ENCODE peak calls at places on chromosome 7, in ten cellular contexts. X is ELF-1; Y is SK-N-DZ; T is colonic mucosa; C is CD4-positive, CD25-positive, alpha-beta regulatory T cell; K is NCI-H460; G is right lobe of liver; O is stomach; I is esophagus squamous epithelium; J is HEK293T. V is an unnamed sample.

GRCh38 chr7:79453266-79453557 is 255 bp downstream of the MAGI2 start:
- DNase-seq in T (peak), C (no peak), O (no peak), G (no peak), I (no peak), J (peak), X (no peak), K (no peak), Y (no peak), V (no peak)

GRCh38 chr7:26535483-26536069 is 243.9 kb downstream of the SNX10 start:
- DNase-seq in O (no peak), J (no peak), C (no peak), Y (peak), I (no peak), T (no peak), G (no peak), K (no peak), X (no peak), V (no peak)

GRCh38 chr7:118496138-118496644 is 271.7 kb downstream of the ANKRD7 start:
- DNase-seq in T (no peak), Y (no peak), C (no peak), J (no peak), I (no peak), O (no peak), G (no peak), K (no peak), X (no peak), V (no peak)

GRCh38 chr7:14835399-14835798 is 67.2 kb downstream of the DGKB start:
- DNase-seq in K (no peak), O (no peak), X (no peak), G (no peak), I (no peak), C (no peak), T (no peak), Y (no peak), J (no peak), V (no peak)

GRCh38 chr7:106858618-106859532 is 6.2 kb upstream of the PIK3CG start:
- DNase-seq in X (no peak), C (no peak), G (peak), K (no peak), I (no peak), J (no peak), T (peak), O (peak), Y (peak), V (no peak)

GRCh38 chr7:151806204-151806603 is 70.7 kb downstream of the PRKAG2 start:
- DNase-seq in I (no peak), Y (no peak), O (peak), J (no peak), C (no peak), T (no peak), K (no peak), G (no peak), X (no peak), V (no peak)

GRCh38 chr7:18450021-18450420 is 45.5 kb upstream of the HDAC9 start:
- DNase-seq in I (no peak), O (no peak), T (no peak), J (no peak), X (no peak), C (no peak), G (no peak), K (no peak), Y (no peak), V (no peak)

GRCh38 chr7:27897001-27897400 is 157.0 kb downstream of the TAX1BP1 start:
- DNase-seq in C (no peak), I (no peak), O (no peak), J (no peak), Y (no peak), X (no peak), T (peak), K (no peak), G (no peak), V (no peak)

GRCh38 chr7:137080516-137081203 is 212.2 kb downstream of the CHRM2 start:
- DNase-seq in Y (peak), X (no peak), I (no peak), J (no peak), K (no peak), C (no peak), G (no peak), O (no peak), T (no peak), V (no peak)

GRCh38 chr7:11830004-11830403 is 2.0 kb downstream of the THSD7A start:
- DNase-seq in X (no peak), I (no peak), G (no peak), K (no peak), O (no peak), J (no peak), T (no peak), C (no peak), Y (no peak), V (no peak)

GRCh38 chr7:120998525-120998924 is 10.0 kb downstream of the CPED1 start:
- DNase-seq in I (no peak), Y (no peak), K (no peak), J (no peak), O (no peak), C (no peak), T (no peak), G (no peak), X (no peak), V (no peak)

GRCh38 chr7:31335889-31336201 is 4.7 kb downstream of the NEUROD6 start:
- DNase-seq in G (no peak), K (no peak), C (no peak), T (no peak), J (no peak), X (no peak), O (no peak), I (no peak), Y (no peak), V (no peak)

GRCh38 chr7:13016633-13017324 is 329.3 kb downstream of the ARL4A start:
- DNase-seq in K (no peak), X (no peak), C (no peak), T (no peak), Y (no peak), I (no peak), J (no peak), G (no peak), O (no peak), V (no peak)

GRCh38 chr7:121459148-121459547 is 63.0 kb upstream of the FAM3C start:
- DNase-seq in X (no peak), I (no peak), C (no peak), T (no peak), K (no peak), O (no peak), G (no peak), J (no peak), Y (no peak), V (no peak)

GRCh38 chr7:126436213-126436868 is 816.4 kb downstream of the GRM8 start:
- DNase-seq in C (no peak), T (no peak), J (no peak), G (no peak), O (no peak), X (no peak), I (no peak), Y (no peak), K (no peak), V (no peak)

GRCh38 chr7:95045236-95045923 is 138.0 kb downstream of the PPP1R9A start:
- DNase-seq in X (peak), G (no peak), K (no peak), C (no peak), J (no peak), I (no peak), O (no peak), T (peak), Y (peak), V (no peak)

GRCh38 chr7:47047384-47047783 is 534.5 kb downstream of the TNS3 start:
- DNase-seq in K (no peak), C (no peak), T (no peak), J (no peak), X (no peak), O (no peak), Y (no peak), I (no peak), G (no peak), V (no peak)

GRCh38 chr7:139995034-139995915 is 67.5 kb downstream of the PARP12 start:
- DNase-seq in Y (no peak), J (no peak), I (no peak), C (no peak), K (peak), X (no peak), O (peak), T (no peak), G (peak), V (no peak)

GRCh38 chr7:81231203-81231922 is 312.5 kb upstream of the SEMA3C start:
- DNase-seq in X (no peak), J (no peak), Y (peak), O (no peak), K (no peak), G (no peak), T (no peak), C (no peak), I (no peak), V (no peak)

GRCh38 chr7:107208046-107208458 is 39.2 kb downstream of the HBP1 start:
- DNase-seq in X (no peak), T (no peak), J (no peak), C (no peak), K (no peak), Y (no peak), I (no peak), O (no peak), G (no peak), V (no peak)

GRCh38 chr7:88915615-88916014 is 120.1 kb upstream of the TEX47 start:
- DNase-seq in J (no peak), O (no peak), G (no peak), I (no peak), T (no peak), C (no peak), K (no peak), X (no peak), Y (no peak), V (no peak)

GRCh38 chr7:142807855-142808460 is 37.2 kb downstream of the PRSS2 start:
- DNase-seq in X (no peak), K (no peak), O (no peak), Y (no peak), G (no peak), T (no peak), J (no peak), I (no peak), C (peak), V (no peak)

GRCh38 chr7:40586197-40586596 is 451.4 kb downstream of the SUGCT start:
- DNase-seq in X (no peak), T (no peak), J (no peak), O (no peak), G (no peak), K (no peak), C (no peak), Y (no peak), I (no peak), V (no peak)

GRCh38 chr7:29109815-29110385 is 36.4 kb downstream of the CPVL start:
- DNase-seq in K (no peak), G (no peak), C (no peak), J (no peak), Y (no peak), I (no peak), O (no peak), T (no peak), X (peak), V (no peak)

GRCh38 chr7:140506788-140507464 is 27.6 kb upstream of the MKRN1 start:
- DNase-seq in G (no peak), Y (peak), T (no peak), I (no peak), K (no peak), O (no peak), X (peak), C (no peak), J (peak), V (no peak)

GRCh38 chr7:118352854-118353453 is 128.4 kb downstream of the ANKRD7 start:
- DNase-seq in C (no peak), J (no peak), X (no peak), G (no peak), Y (peak), T (no peak), O (no peak), I (no peak), K (peak), V (no peak)

GRCh38 chr7:1430056-1430845 is 29.0 kb downstream of the MICALL2 start:
- DNase-seq in G (no peak), I (no peak), J (no peak), T (no peak), C (no peak), O (no peak), Y (no peak), X (no peak), K (no peak), V (no peak)

GRCh38 chr7:30206466-30206865 is 71.7 kb downstream of the MTURN start:
- DNase-seq in O (no peak), X (peak), C (no peak), T (no peak), K (peak), I (no peak), J (no peak), G (no peak), Y (no peak), V (no peak)

GRCh38 chr7:51428226-51428887 is 111.7 kb upstream of the COBL start:
- DNase-seq in C (no peak), O (no peak), I (no peak), G (no peak), T (no peak), X (peak), J (no peak), Y (no peak), K (no peak), V (no peak)

V was measured in SIG-M5.